ENCODE peak calls at places on chromosomes 6 and 20, in five cellular contexts. R is MM.1S, Z is mammary epithelial cell, P is IMR-90, Y is GM23338. J is an unnamed sample.

GRCh38 chr6:150088481-150089154 is 19.7 kb upstream of the ULBP3 start:
- DNase-seq in R (no peak), Z (no peak), P (no peak), Y (no peak), J (no peak)

GRCh38 chr6:32427218-32427617 is 12.5 kb upstream of the HLA-DRA start:
- DNase-seq in R (no peak), Z (no peak), P (no peak), Y (no peak), J (no peak)

GRCh38 chr6:157434349-157435016 is 53.5 kb downstream of the ZDHHC14 start:
- DNase-seq in R (no peak), Z (no peak), P (no peak), Y (no peak), J (no peak)

GRCh38 chr6:5333653-5334052 is 72.3 kb downstream of the FARS2 start:
- DNase-seq in R (no peak), Z (peak; percentile 9), P (peak; percentile 60), Y (no peak), J (no peak)

GRCh38 chr6:157488058-157488457 is 107.1 kb downstream of the ZDHHC14 start:
- DNase-seq in R (no peak), Z (no peak), P (no peak), Y (no peak), J (no peak)

GRCh38 chr6:154440022-154440421 is 70.5 kb downstream of the CNKSR3 start:
- DNase-seq in R (no peak), Z (no peak), P (no peak), Y (no peak), J (no peak)

GRCh38 chr6:82951389-82951788 is 114.3 kb downstream of the UBE3D start:
- DNase-seq in R (no peak), Z (peak; percentile 70), P (no peak), Y (no peak), J (no peak)

GRCh38 chr6:25192562-25192961 is 86.6 kb upstream of the CARMIL1 start:
- DNase-seq in R (no peak), Z (no peak), P (peak; percentile 8), Y (peak; percentile 22), J (no peak)

GRCh38 chr20:50037575-50037974 is 54.8 kb downstream of the SNAI1 start:
- DNase-seq in R (no peak), Z (no peak), P (no peak), Y (no peak), J (no peak)

GRCh38 chr6:103516336-103516735 is 1343.4 kb downstream of the HACE1 start:
- DNase-seq in R (no peak), Z (no peak), P (no peak), Y (no peak), J (no peak)

GRCh38 chr6:160128125-160128683 is 6.6 kb downstream of the SLC22A1 start:
- DNase-seq in R (no peak), Z (no peak), P (no peak), Y (no peak), J (no peak)

GRCh38 chr6:72822691-72823090 is 200.8 kb downstream of the KCNQ5 start:
- DNase-seq in R (no peak), Z (no peak), P (no peak), Y (peak; percentile 65), J (no peak)

GRCh38 chr20:58712116-58712822 is 19.7 kb downstream of the NPEPL1 start:
- DNase-seq in R (no peak), Z (no peak), P (no peak), Y (no peak), J (no peak)

GRCh38 chr6:160089534-160089897 is 32.1 kb upstream of the SLC22A1 start:
- DNase-seq in R (no peak), Z (no peak), P (no peak), Y (no peak), J (no peak)

GRCh38 chr20:44066645-44067606 is 120.1 kb downstream of the JPH2 start:
- DNase-seq in R (no peak), Z (no peak), P (no peak), Y (no peak), J (no peak)

GRCh38 chr6:107634147-107635057 is 144.5 kb downstream of the SOBP start:
- DNase-seq in R (no peak), Z (no peak), P (no peak), Y (peak; percentile 36), J (no peak)

GRCh38 chr6:13434777-13435176 is 52.6 kb downstream of the GFOD1 start:
- DNase-seq in R (no peak), Z (no peak), P (no peak), Y (no peak), J (no peak)

DNA sequence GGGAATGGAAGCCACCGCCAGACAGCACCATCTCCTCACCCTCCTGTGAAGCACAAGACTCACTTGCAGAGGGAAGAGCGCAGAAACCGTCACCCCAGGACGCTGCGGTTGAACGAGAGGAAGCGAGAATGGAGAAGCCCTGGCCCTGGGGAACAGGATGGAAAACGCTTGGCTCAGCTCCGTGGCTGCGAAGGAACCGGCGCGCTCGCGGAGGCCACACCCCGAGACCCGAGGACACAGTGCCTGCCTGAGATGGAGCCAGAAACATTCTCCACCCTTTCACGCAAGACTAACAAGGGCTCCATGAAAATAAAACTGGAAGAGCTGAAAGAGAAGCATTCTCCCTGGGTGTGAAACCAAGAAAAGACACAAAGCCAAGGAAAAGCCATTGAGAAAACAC is 25.3 kb upstream of the CHRNA4 start:
- DNase-seq in R (no peak), Z (no peak), P (no peak), Y (no peak), J (no peak)
- TF ChIP-seq CTCF in R (no peak), Z (no peak), P (no peak), Y (no peak), J (no peak)

GRCh38 chr6:4262506-4262905 is 127.1 kb upstream of the ECI2 start:
- DNase-seq in R (no peak), Z (no peak), P (no peak), Y (no peak), J (no peak)

GRCh38 chr6:4264076-4264475 is 128.7 kb upstream of the ECI2 start:
- DNase-seq in R (no peak), Z (no peak), P (no peak), Y (no peak), J (no peak)

GRCh38 chr6:4268171-4268570 is 132.8 kb upstream of the ECI2 start:
- DNase-seq in R (no peak), Z (no peak), P (no peak), Y (no peak), J (no peak)

GRCh38 chr6:4270001-4270400 is 134.6 kb upstream of the ECI2 start:
- DNase-seq in R (no peak), Z (no peak), P (no peak), Y (no peak), J (no peak)

GRCh38 chr6:4265740-4266139 is 130.4 kb upstream of the ECI2 start:
- DNase-seq in R (no peak), Z (no peak), P (no peak), Y (no peak), J (no peak)
- H3K4me2 ChIP-seq in R (no peak overlapping the region), Z (no peak overlapping the region), P (no peak overlapping the region), Y (no peak overlapping the region), J (no peak overlapping the region)

GRCh38 chr20:25061821-25062530 is 4.0 kb upstream of the ACSS1 start:
- DNase-seq in R (no peak), Z (no peak), P (no peak), Y (no peak), J (no peak)

GRCh38 chr20:25062841-25063240 is 4.9 kb upstream of the ACSS1 start:
- DNase-seq in R (no peak), Z (no peak), P (no peak), Y (no peak), J (no peak)

GRCh38 chr20:25064561-25064960 is 6.6 kb upstream of the ACSS1 start:
- DNase-seq in R (no peak), Z (no peak), P (no peak), Y (no peak), J (no peak)

GRCh38 chr20:25063981-25064380 is 6.0 kb upstream of the ACSS1 start:
- DNase-seq in R (no peak), Z (no peak), P (no peak), Y (no peak), J (no peak)

GRCh38 chr20:25063546-25063945 is 5.6 kb upstream of the ACSS1 start:
- DNase-seq in R (no peak), Z (no peak), P (no peak), Y (no peak), J (no peak)
- H3K4me1 ChIP-seq in R (peaks cover 36% of the 10 kb centered on the region), Z (peaks cover 2% of the 10 kb centered on the region), P (peaks cover under 1% of the 10 kb centered on the region), Y (peaks cover 3% of the 10 kb centered on the region), J (peaks cover 16% of the 10 kb centered on the region)

GRCh38 chr20:40777653-40778052 is 88.6 kb upstream of the MAFB start:
- DNase-seq in R (no peak), Z (no peak), P (no peak), Y (no peak), J (no peak)

GRCh38 chr20:40781340-40781916 is 92.4 kb upstream of the MAFB start:
- DNase-seq in R (no peak), Z (no peak), P (no peak), Y (no peak), J (peak; percentile 23)

GRCh38 chr20:40781979-40782378 is 92.9 kb upstream of the MAFB start:
- DNase-seq in R (no peak), Z (no peak), P (no peak), Y (peak; percentile 10), J (no peak)

GRCh38 chr20:40776702-40777457 is 87.8 kb upstream of the MAFB start:
- DNase-seq in R (no peak), Z (no peak), P (no peak), Y (no peak), J (no peak)

DNA sequence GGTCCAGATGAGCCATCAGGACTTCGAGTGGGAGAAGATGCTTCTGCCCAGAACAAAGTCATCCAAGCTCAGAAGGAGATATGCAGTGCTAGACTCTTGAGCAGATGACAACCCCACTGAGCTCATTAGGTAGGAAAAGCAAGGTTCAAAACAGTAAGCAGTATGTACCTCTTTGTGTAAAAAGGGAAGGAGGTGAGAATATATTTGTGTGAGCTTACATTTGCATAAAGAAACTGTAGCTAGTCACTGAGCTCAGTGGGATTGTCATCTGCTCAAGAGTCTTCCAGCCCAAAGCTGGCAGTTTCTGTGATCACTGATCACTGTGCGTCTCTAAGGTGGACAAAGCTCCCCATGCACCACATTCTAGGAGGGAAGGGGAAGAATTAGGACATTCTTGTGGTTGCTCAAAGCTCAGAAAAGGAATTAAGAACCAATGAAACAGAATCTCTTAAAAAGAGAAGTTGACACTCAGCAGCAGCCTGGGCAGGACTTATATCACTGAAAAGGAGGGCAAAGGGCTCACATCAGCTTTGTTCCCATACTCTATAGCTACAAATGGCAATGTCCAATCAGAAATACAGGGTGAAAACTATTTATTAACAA is 90.0 kb upstream of the MAFB start:
- DNase-seq in R (peak; percentile 84), Z (no peak), P (no peak), Y (no peak), J (no peak)
- TF ChIP-seq CTCF in R (no peak), Z (no peak), P (no peak), Y (no peak), J (no peak)

DNA sequence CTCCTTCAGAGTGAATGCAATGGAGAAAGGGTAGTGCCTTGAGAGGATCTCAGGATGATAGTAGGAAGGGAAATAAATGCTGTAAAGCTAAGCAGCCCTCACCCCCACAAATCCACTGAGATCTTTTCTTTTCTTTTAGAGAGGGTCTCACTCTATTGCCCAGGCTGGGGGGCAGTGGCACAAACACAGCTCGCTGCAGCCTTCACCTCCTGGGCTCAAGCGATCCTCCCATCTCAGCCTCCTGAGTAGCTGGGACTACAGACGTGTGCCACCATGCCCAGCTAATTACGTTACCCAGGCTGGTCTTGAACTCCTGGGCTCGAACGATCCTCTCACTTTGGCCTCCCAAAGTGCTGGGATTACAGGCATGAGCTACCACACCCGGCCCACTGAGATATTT is 16.0 kb upstream of the AVP start:
- DNase-seq in R (no peak), Z (no peak), P (no peak), Y (no peak), J (no peak)
- H3K4me2 ChIP-seq in R (no peak overlapping the region), Z (no peak overlapping the region), P (no peak overlapping the region), Y (no peak overlapping the region), J (no peak overlapping the region)

J was measured in DND-41.